ENCODE peak calls at places on chromosomes 6 and 20, in nine cellular contexts. J, M, I, W, O, E, B, Y and V are unnamed samples.

GRCh38 chr20:11057624-11058023 is 383.8 kb upstream of the JAG1 start:
- DNase-seq in J (no peak), M (no peak), I (no peak), W (no peak), O (no peak), E (no peak), B (no peak), Y (peak), V (no peak)

GRCh38 chr20:9966966-9967365 is 67.8 kb upstream of the ANKEF1 start:
- DNase-seq in J (peak), M (peak), I (no peak), W (no peak), O (no peak), E (peak), B (peak), Y (no peak), V (no peak)

GRCh38 chr20:48180637-48181036 is 395.4 kb upstream of the SULF2 start:
- DNase-seq in J (no peak), M (no peak), I (no peak), W (no peak), O (no peak), E (no peak), B (no peak), Y (no peak), V (no peak)

GRCh38 chr6:131683479-131683878 is 17.7 kb downstream of the OR2A4 start:
- DNase-seq in J (no peak), M (no peak), I (no peak), W (no peak), O (no peak), E (no peak), B (no peak), Y (no peak), V (no peak)

GRCh38 chr6:72296375-72296774 is 325.5 kb upstream of the KCNQ5 start:
- DNase-seq in J (no peak), M (no peak), I (no peak), W (no peak), O (no peak), E (no peak), B (no peak), Y (no peak), V (no peak)

GRCh38 chr20:63968928-63969760 is 586 bp downstream of the ZNF512B start:
- DNase-seq in J (no peak), M (no peak), I (no peak), W (peak), O (peak), E (peak), B (peak), Y (no peak), V (no peak)

GRCh38 chr20:10939297-10939949 is 265.6 kb upstream of the JAG1 start:
- DNase-seq in J (peak), M (peak), I (no peak), W (no peak), O (no peak), E (no peak), B (no peak), Y (no peak), V (no peak)

GRCh38 chr6:453152-453551 is 61.6 kb downstream of the IRF4 start:
- DNase-seq in J (no peak), M (no peak), I (no peak), W (peak), O (peak), E (no peak), B (no peak), Y (peak), V (no peak)

GRCh38 chr20:21982559-21982958 is 277.1 kb downstream of the PAX1 start:
- DNase-seq in J (no peak), M (no peak), I (no peak), W (no peak), O (no peak), E (no peak), B (no peak), Y (no peak), V (no peak)

GRCh38 chr20:45036044-45036755 is 64.7 kb downstream of the KCNS1 start:
- DNase-seq in J (peak), M (peak), I (no peak), W (no peak), O (no peak), E (no peak), B (peak), Y (peak), V (peak)

GRCh38 chr20:35478804-35479472 is 23.5 kb downstream of the CEP250 start:
- DNase-seq in J (no peak), M (no peak), I (no peak), W (no peak), O (peak), E (peak), B (peak), Y (peak), V (no peak)

GRCh38 chr20:64131406-64131805 is 24.0 kb upstream of the NPBWR2 start:
- DNase-seq in J (peak), M (peak), I (no peak), W (no peak), O (no peak), E (no peak), B (peak), Y (peak), V (peak)

GRCh38 chr6:63689421-63689820 is 53.8 kb downstream of the PHF3 start:
- DNase-seq in J (no peak), M (no peak), I (no peak), W (no peak), O (no peak), E (no peak), B (peak), Y (no peak), V (no peak)

GRCh38 chr20:10369723-10370090 is 64.3 kb downstream of the MKKS start:
- DNase-seq in J (peak), M (no peak), I (no peak), W (no peak), O (no peak), E (no peak), B (peak), Y (peak), V (no peak)

GRCh38 chr20:39282619-39283092 is 320.5 kb downstream of the DHX35 start:
- DNase-seq in J (no peak), M (no peak), I (no peak), W (no peak), O (no peak), E (peak), B (peak), Y (no peak), V (no peak)

GRCh38 chr6:4936681-4937041 is 67.2 kb downstream of the RPP40 start:
- DNase-seq in J (peak), M (no peak), I (no peak), W (no peak), O (no peak), E (peak), B (peak), Y (peak), V (peak)

GRCh38 chr6:2744206-2744771 is 6.4 kb downstream of the MYLK4 start:
- DNase-seq in J (peak), M (no peak), I (no peak), W (peak), O (peak), E (no peak), B (peak), Y (peak), V (peak)

GRCh38 chr20:33132858-33133615 is 34.9 kb upstream of the BPIFA2 start:
- DNase-seq in J (no peak), M (no peak), I (no peak), W (no peak), O (no peak), E (peak), B (peak), Y (peak), V (no peak)

GRCh38 chr20:58634818-58635665 is 16.0 kb upstream of the STX16 start:
- DNase-seq in J (no peak), M (no peak), I (no peak), W (no peak), O (no peak), E (no peak), B (peak), Y (no peak), V (no peak)

GRCh38 chr6:116876635-116877611 is at the start of gene RFX6:
- DNase-seq in J (peak), M (no peak), I (no peak), W (no peak), O (no peak), E (peak), B (no peak), Y (no peak), V (no peak)

GRCh38 chr6:157226761-157227160 is 96.6 kb downstream of the TMEM242 start:
- DNase-seq in J (no peak), M (no peak), I (peak), W (no peak), O (no peak), E (no peak), B (no peak), Y (peak), V (no peak)

GRCh38 chr6:170093658-170094596 is 197.0 kb downstream of the DLL1 start:
- DNase-seq in J (no peak), M (no peak), I (peak), W (no peak), O (no peak), E (no peak), B (no peak), Y (no peak), V (no peak)

GRCh38 chr20:48523191-48523757 is 304.5 kb downstream of the PREX1 start:
- DNase-seq in J (peak), M (peak), I (no peak), W (no peak), O (no peak), E (peak), B (peak), Y (peak), V (peak)

GRCh38 chr6:128932061-128932460 is 49.1 kb downstream of the LAMA2 start:
- DNase-seq in J (peak), M (peak), I (no peak), W (no peak), O (no peak), E (no peak), B (no peak), Y (peak), V (peak)

GRCh38 chr6:141313986-141314385 is 818.7 kb upstream of the GJE1 start:
- DNase-seq in J (no peak), M (peak), I (no peak), W (no peak), O (no peak), E (no peak), B (no peak), Y (no peak), V (no peak)

GRCh38 chr6:142825760-142826159 is 119.2 kb downstream of the HIVEP2 start:
- DNase-seq in J (no peak), M (no peak), I (no peak), W (no peak), O (no peak), E (no peak), B (no peak), Y (no peak), V (no peak)

GRCh38 chr6:121522265-121522664 is 86.8 kb downstream of the GJA1 start:
- DNase-seq in J (peak), M (peak), I (no peak), W (no peak), O (no peak), E (no peak), B (no peak), Y (peak), V (peak)

DNA sequence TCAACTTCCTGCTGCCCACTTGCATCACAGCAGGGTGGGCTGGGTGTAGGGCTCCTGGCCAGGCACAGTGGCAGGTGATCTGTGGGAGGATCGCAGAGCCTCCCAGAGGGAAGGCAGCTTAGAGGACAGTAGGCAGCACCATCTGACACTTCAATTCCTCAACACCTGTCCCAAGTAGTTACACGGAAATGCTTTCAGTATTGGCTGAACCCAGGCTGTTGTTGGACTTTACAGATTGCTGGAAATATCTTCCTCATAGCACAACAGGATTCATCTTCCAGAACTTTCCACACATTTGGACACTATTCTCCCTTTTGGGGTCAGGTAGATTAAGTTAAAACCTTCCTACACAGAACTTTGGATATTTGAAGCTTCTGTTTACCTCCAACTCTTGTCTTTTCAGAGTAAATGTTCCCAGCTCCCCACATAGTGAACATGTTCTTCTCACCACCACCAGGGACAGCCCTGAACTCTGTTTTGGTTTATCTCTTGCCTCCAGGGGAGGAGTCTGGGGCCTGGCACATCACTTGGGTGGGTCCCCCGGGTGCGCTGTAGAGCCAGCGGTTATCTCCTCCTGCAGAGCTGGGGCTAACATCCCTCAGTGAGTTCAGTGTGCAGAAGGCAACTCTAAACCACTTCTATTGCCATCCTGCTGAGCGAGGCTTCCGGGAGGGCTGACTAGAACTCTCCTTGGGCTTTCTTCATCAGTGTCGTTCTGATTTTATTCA is 3.5 kb upstream of the SLC22A2 start:
- DNase-seq in J (no peak), M (no peak), I (no peak), W (no peak), O (no peak), E (peak), B (peak), Y (peak), V (no peak)
- TF ChIP-seq CTCF in J (no peak), M (no peak), I (peak), W (no peak), O (no peak), E (peak), B (peak), Y (peak), V (no peak)

GRCh38 chr20:4449977-4450715 is 271.6 kb upstream of the PRND start:
- DNase-seq in J (no peak), M (peak), I (no peak), W (no peak), O (no peak), E (peak), B (peak), Y (peak), V (peak)
- TF ChIP-seq CTCF in J (no peak), M (peak), I (peak), W (no peak), O (no peak), E (peak), B (peak), Y (peak), V (peak)

DNA sequence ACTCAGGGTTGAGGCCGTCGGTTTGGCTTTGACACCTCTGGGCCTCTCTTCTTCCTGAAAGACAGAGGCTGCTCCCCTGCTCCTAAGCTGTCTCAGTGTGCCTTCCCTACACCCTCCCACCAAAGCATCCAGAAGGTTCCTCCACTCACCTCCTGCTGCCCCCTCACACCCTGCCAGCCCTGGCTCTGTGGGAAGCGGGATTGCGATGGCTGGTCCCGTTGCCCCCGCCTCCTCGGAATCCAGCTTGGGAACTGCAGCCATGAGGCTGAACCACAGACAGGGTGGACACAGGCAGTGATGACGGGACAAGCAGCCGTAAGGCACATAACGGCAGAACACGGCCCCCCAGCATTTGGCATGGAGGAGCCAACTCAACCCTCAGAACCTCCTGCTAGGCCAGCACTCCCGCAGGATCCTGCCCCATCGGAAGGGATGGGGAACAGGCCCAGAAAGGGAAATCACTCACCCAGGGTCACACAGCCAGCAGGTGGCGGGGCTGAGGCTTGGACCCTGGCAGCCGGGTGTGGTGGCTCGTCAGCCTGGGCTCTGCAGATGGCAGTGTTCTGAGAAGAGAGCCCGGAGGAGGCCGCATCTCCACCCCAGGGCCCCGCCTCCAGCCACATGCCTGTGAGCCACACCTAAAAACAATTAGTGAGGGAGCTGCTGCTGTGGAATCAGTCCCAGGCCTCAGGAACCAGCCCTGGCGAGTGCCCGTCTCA is 139.6 kb downstream of the PHACTR3 start:
- DNase-seq in J (peak), M (no peak), I (no peak), W (no peak), O (no peak), E (peak), B (peak), Y (no peak), V (no peak)
- TF ChIP-seq CTCF in J (no peak), M (no peak), I (peak), W (no peak), O (no peak), E (peak), B (peak), Y (no peak), V (no peak)

GRCh38 chr6:101439790-101440189 is 46.3 kb downstream of the GRIK2 start:
- DNase-seq in J (no peak), M (no peak), I (no peak), W (no peak), O (no peak), E (no peak), B (no peak), Y (no peak), V (peak)
- TF ChIP-seq CTCF in J (no peak), M (no peak), I (no peak), W (no peak), O (no peak), E (no peak), B (no peak), Y (no peak), V (no peak)

GRCh38 chr20:434661-435419 is 26.7 kb downstream of the RBCK1 start:
- DNase-seq in J (no peak), M (no peak), I (no peak), W (no peak), O (no peak), E (no peak), B (no peak), Y (no peak), V (no peak)
- TF ChIP-seq CTCF in J (no peak), M (no peak), I (no peak), W (no peak), O (no peak), E (no peak), B (no peak), Y (no peak), V (no peak)

DNA sequence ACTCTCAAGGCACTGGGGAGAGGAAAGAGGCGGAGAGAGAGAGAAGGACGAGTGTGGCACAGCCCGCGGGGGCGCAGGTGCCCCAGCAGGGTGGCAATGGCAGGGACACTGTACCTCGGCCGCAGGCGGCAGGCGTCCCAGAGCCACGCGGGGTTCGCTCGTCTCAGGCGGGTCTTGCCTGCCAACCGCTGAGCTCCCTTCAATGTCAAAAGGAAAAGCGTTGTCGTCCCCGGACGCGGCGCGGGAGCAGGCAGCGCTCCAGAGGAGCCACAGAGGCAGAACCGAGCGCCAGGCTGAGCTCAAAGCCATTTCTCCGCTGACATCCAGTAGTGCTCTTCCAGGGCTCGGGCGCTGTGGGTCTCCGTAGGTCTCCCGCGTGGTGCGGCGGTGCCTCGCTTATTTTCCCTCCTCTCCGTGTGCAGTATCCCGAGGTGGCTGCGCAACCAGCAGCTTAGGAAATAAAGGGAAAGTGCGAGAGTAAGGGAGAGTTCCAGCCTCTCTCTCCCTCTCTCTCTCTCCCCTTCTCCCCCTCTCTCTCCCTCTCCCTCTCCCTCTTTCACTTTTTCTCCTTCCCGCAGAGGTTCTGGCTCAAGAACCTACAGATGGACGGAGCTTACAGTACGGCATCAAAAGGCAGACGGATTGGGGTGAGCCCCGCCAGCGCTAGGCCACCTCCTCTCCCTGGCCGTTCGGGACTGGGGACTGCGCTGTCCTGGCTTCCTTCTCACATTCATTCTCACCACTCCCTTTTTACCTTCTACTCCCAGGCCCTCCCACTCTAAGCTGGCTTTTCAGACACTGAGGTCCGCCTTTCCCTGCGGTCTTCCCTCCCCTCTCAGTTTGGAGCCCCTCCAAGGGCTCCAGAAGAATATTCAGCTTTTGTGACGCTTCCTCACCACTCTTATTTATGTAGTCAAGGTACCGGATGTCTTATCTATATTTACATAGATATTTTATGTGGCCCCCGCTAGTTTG is at the start of gene LAMA4:
- DNase-seq in J (peak), M (peak), I (peak), W (peak), O (peak), E (peak), B (peak), Y (peak), V (peak)
- TF ChIP-seq CTCF in J (no peak), M (no peak), I (no peak), W (no peak), O (no peak), E (no peak), B (no peak), Y (no peak), V (peak)

DNA sequence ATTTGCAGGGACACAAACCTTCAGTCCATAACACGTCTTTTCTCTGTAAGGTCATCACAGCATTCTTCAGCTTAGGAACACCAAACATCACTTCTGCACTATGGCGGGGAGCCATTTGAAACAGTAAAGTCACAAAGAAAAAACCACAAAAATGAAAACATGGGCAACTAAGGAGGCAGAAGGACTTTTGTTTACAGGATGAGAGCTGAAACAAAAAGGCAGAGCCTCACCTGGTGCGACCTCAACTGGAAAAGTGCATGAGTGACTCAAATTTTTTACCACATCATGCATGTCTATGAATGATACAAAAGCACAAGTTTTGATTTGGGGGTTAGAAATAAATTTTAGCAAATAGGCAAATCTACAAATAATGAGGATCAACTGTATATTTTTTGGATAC is 68.2 kb upstream of the TNFAIP3 start:
- DNase-seq in J (no peak), M (peak), I (no peak), W (no peak), O (no peak), E (no peak), B (no peak), Y (no peak), V (no peak)
- TF ChIP-seq CTCF in J (no peak), M (no peak), I (no peak), W (no peak), O (no peak), E (no peak), B (no peak), Y (no peak), V (no peak)

GRCh38 chr20:23165307-23165750 is 79.2 kb upstream of the CD93 start:
- DNase-seq in J (no peak), M (no peak), I (no peak), W (no peak), O (no peak), E (peak), B (no peak), Y (no peak), V (no peak)
- TF ChIP-seq CTCF in J (no peak), M (no peak), I (peak), W (no peak), O (no peak), E (no peak), B (no peak), Y (no peak), V (peak)

GRCh38 chr6:148175511-148176188 is 167.0 kb upstream of the SASH1 start:
- DNase-seq in J (no peak), M (peak), I (no peak), W (no peak), O (no peak), E (no peak), B (no peak), Y (peak), V (no peak)

GRCh38 chr6:148177589-148178233 is 164.9 kb upstream of the SASH1 start:
- DNase-seq in J (peak), M (peak), I (no peak), W (peak), O (peak), E (peak), B (peak), Y (peak), V (peak)

GRCh38 chr6:148183776-148184175 is 158.9 kb upstream of the SASH1 start:
- DNase-seq in J (no peak), M (no peak), I (no peak), W (no peak), O (no peak), E (no peak), B (no peak), Y (no peak), V (no peak)

GRCh38 chr6:148182378-148182777 is 160.3 kb upstream of the SASH1 start:
- DNase-seq in J (no peak), M (no peak), I (no peak), W (no peak), O (no peak), E (no peak), B (no peak), Y (no peak), V (no peak)

GRCh38 chr6:148179786-148180185 is 162.9 kb upstream of the SASH1 start:
- DNase-seq in J (peak), M (no peak), I (no peak), W (no peak), O (no peak), E (peak), B (peak), Y (peak), V (no peak)
- TF ChIP-seq CTCF in J (peak), M (peak), I (peak), W (peak), O (no peak), E (peak), B (peak), Y (peak), V (peak)